ENCODE peak calls at places on chromosome 22, in four cellular contexts. Q is H1, U is HepG2, B is K562. O is an unnamed sample.

GRCh38 chr22:37784829-37785495 is 22.8 kb upstream of the GCAT start:
- DNase-seq in Q (no peak), U (peak; percentile 46), B (no peak), O (no peak)

GRCh38 chr22:48688366-48688765 is 1139.3 kb downstream of the BRD1 start:
- DNase-seq in U (no peak), Q (no peak), B (no peak), O (no peak)

GRCh38 chr22:32674925-32675825 is 126.3 kb upstream of the TIMP3 start:
- DNase-seq in B (no peak), Q (no peak), U (no peak), O (no peak)

GRCh38 chr22:48071305-48071704 is 1308.9 kb downstream of the TBC1D22A start:
- DNase-seq in Q (no peak), B (no peak), U (no peak), O (no peak)

GRCh38 chr22:40387758-40388157 is 17.4 kb downstream of the SGSM3 start:
- DNase-seq in Q (no peak), U (peak; percentile 55), B (no peak), O (no peak)

GRCh38 chr22:42692239-42693054 is 28.2 kb downstream of the A4GALT start:
- DNase-seq in U (no peak), Q (no peak), B (no peak), O (no peak)

GRCh38 chr22:35172452-35172851 is 84.8 kb upstream of the HMGXB4 start:
- DNase-seq in Q (no peak), B (no peak), U (no peak), O (no peak)

GRCh38 chr22:33871935-33872334 is 48.3 kb downstream of the LARGE1 start:
- DNase-seq in Q (no peak), U (no peak), B (no peak), O (no peak)

GRCh38 chr22:26949193-26949592 is 291.8 kb downstream of the MIAT start:
- DNase-seq in B (peak; percentile 5), Q (no peak), U (no peak), O (no peak)

GRCh38 chr22:20463324-20464095 is 25.9 kb upstream of the SCARF2 start:
- DNase-seq in B (no peak), Q (no peak), U (no peak), O (no peak)

GRCh38 chr22:36244522-36245391 is 5.4 kb upstream of the APOL2 start:
- DNase-seq in Q (no peak), B (no peak), U (no peak), O (no peak)

GRCh38 chr22:32999039-32999861 is 58.9 kb downstream of the SYN3 start:
- DNase-seq in Q (no peak), B (no peak), U (no peak), O (no peak)

GRCh38 chr22:27676545-27677188 is 124.9 kb downstream of the MN1 start:
- DNase-seq in U (no peak), Q (no peak), B (no peak), O (no peak)

GRCh38 chr22:19111584-19111983 is 10.6 kb downstream of the DGCR2 start:
- DNase-seq in B (no peak), U (no peak), Q (no peak), O (no peak)

GRCh38 chr22:22380098-22381030 is 128.2 kb downstream of the ZNF280B start:
- DNase-seq in Q (no peak), B (peak; percentile 80), U (no peak), O (no peak)

GRCh38 chr22:41286639-41287091 is 678 bp upstream of the RANGAP1 start:
- DNase-seq in Q (no peak), U (peak; percentile 60), B (peak; percentile 56), O (peak; percentile 39)

GRCh38 chr22:48902001-48902869 is 925.4 kb downstream of the BRD1 start:
- DNase-seq in U (no peak), B (no peak), Q (no peak), O (no peak)

GRCh38 chr22:22746963-22747933 is 102.8 kb downstream of the GGTLC2 start:
- DNase-seq in Q (no peak), U (no peak), B (no peak), O (no peak)

GRCh38 chr22:49023879-49024774 is 803.5 kb downstream of the BRD1 start:
- DNase-seq in U (no peak), Q (no peak), B (no peak), O (no peak)

GRCh38 chr22:19343470-19343869 is 52.0 kb upstream of the CLTCL1 start:
- DNase-seq in Q (no peak), U (no peak), B (no peak), O (no peak)

GRCh38 chr22:42222140-42222539 is 48.3 kb downstream of the TCF20 start:
- DNase-seq in B (no peak), Q (no peak), U (peak; percentile 5), O (no peak)

GRCh38 chr22:29130490-29130889 is 57.7 kb downstream of the KREMEN1 start:
- DNase-seq in Q (no peak), B (no peak), U (no peak), O (no peak)

GRCh38 chr22:36191106-36191836 is 10.3 kb downstream of the APOL4 start:
- DNase-seq in U (no peak), Q (no peak), B (no peak), O (no peak)

GRCh38 chr22:19350476-19350859 is 58.9 kb upstream of the CLTCL1 start:
- DNase-seq in B (no peak), Q (no peak), U (no peak), O (no peak)

GRCh38 chr22:48975252-48975780 is 852.4 kb downstream of the BRD1 start:
- DNase-seq in B (no peak), Q (no peak), U (no peak), O (no peak)

GRCh38 chr22:35467788-35468187 is 67.8 kb downstream of the MCM5 start:
- DNase-seq in U (no peak), B (no peak), Q (no peak), O (no peak)

GRCh38 chr22:37777122-37777687 is 30.5 kb upstream of the GCAT start:
- DNase-seq in U (peak; percentile 21), Q (no peak), B (peak; percentile 58), O (peak; percentile 74)

GRCh38 chr22:19537941-19538488 is 13.8 kb upstream of the CLDN5 start:
- DNase-seq in B (no peak), Q (no peak), U (no peak), O (no peak)

GRCh38 chr22:36687516-36687915 is 16.0 kb downstream of the CACNG2 start:
- DNase-seq in U (no peak), B (no peak), Q (no peak), O (no peak)

GRCh38 chr22:29443452-29443851 is 5.1 kb downstream of the RFPL1 start:
- DNase-seq in B (no peak), U (no peak), Q (no peak), O (no peak)

GRCh38 chr22:44576311-44577260 is 78.6 kb upstream of the RTL6 start:
- DNase-seq in B (no peak), U (no peak), Q (no peak), O (no peak)

GRCh38 chr22:44575344-44576268 is 77.6 kb upstream of the RTL6 start:
- DNase-seq in U (no peak), Q (no peak), B (no peak), O (no peak)

GRCh38 chr22:44573451-44573850 is 75.4 kb upstream of the RTL6 start:
- DNase-seq in U (no peak), B (no peak), Q (no peak), O (no peak)

GRCh38 chr22:44574057-44574456 is 76.0 kb upstream of the RTL6 start:
- DNase-seq in U (no peak), B (no peak), Q (no peak), O (no peak)

GRCh38 chr22:44574581-44575343 is 76.7 kb upstream of the RTL6 start:
- DNase-seq in Q (no peak), B (no peak), U (no peak), O (no peak)
- TF ChIP-seq HDAC6 in Q (no peak), B (no peak), U (no peak), O (no peak)

GRCh38 chr22:50046019-50046415 is 12.1 kb downstream of the TTLL8 start:
- DNase-seq in B (no peak), Q (no peak), U (no peak), O (no peak)
- TF ChIP-seq HDAC6 in B (no peak), Q (no peak), U (no peak), O (no peak)

GRCh38 chr22:24040946-24041345 is 29.8 kb downstream of the CABIN1 start:
- DNase-seq in U (no peak), B (no peak), Q (no peak), O (no peak)
- TF ChIP-seq HDAC6 in U (no peak), B (no peak), Q (no peak), O (no peak)

DNA sequence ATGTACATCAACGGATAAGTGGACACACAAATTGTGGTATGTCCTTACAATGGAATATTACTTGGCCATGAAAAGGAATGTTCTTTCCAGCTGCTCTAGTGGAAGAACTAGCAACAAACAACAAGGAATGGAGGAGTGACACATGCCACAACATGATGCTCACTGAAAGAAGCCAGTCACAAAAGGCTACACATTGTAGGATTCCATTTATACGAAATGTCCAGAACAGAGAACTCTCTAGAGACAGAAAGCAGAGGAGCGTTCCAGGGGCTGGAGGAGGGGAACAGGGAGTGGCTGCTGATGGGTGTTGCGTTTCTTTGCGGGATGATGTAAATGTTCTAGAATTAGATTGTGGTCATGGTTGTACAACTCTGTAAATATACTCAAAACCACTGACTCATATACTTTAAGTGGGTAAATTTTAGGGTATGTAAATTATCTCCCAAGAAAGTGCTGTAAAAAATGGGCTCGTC is 32.4 kb upstream of the PDGFB start:
- DNase-seq in U (no peak), Q (no peak), B (no peak), O (no peak)
- TF ChIP-seq HDAC6 in U (no peak), Q (no peak), B (no peak), O (no peak)

DNA sequence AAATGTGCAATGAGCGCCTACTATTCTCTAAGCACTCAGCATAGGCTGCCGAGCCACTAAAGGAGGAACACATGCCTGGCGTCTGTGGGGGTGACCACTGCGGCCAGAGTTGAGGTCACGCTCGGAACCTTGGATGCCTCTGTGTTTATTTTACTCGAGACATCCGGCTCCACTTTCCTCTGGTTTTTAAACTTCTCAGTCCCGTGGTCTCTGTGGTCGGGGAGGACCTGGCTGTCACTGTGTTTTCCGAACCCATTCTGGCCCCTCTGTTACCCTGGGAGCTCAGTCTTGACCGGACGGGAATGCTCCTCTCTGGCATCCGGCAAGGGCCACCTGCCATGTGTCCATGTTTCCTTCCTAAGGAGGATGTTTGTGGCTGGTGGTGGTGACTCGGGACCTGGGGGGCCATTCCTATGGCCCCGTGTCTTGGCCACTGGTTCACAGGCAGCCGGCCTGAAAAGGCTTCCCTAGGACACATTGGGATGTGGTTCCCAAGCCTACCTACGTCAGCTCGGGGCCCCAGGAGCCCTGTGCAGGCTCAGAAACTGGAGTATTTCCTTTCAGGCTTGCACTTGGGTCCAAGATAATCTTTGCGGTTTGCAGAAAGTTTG is 46.7 kb upstream of the PARVG start:
- DNase-seq in Q (no peak), U (no peak), B (no peak), O (no peak)
- TF ChIP-seq HDAC6 in Q (no peak), U (no peak), B (no peak), O (no peak)

GRCh38 chr22:24582111-24582814 is 10.6 kb downstream of the LRRC75B start:
- DNase-seq in Q (no peak), B (no peak), U (no peak), O (no peak)
- TF ChIP-seq HDAC6 in Q (no peak), B (no peak), U (no peak), O (no peak)

GRCh38 chr22:46612904-46613605 is 7.1 kb upstream of the GRAMD4 start:
- DNase-seq in B (no peak), U (peak; percentile 35), Q (no peak), O (no peak)
- TF ChIP-seq HDAC6 in B (no peak), U (no peak), Q (no peak), O (no peak)